ENCODE peak calls at places on chromosome 21, in four cellular contexts. E is body of pancreas, L is hepatocyte, D is fibroblast of pulmonary artery. N is an unnamed sample.

GRCh38 chr21:43274022-43274945 is 105.5 kb downstream of the CRYAA start:
- DNase-seq in E (no peak), L (peak), D (no peak), N (no peak)

GRCh38 chr21:34612056-34612455 is 2.9 kb downstream of the RCAN1 start:
- DNase-seq in E (no peak), L (no peak), D (no peak), N (no peak)

GRCh38 chr21:43204638-43205037 is 35.8 kb downstream of the CRYAA start:
- DNase-seq in E (no peak), L (no peak), D (no peak), N (no peak)

GRCh38 chr21:28239345-28239744 is 753.3 kb downstream of the LTN1 start:
- DNase-seq in E (peak), L (no peak), D (no peak), N (no peak)

GRCh38 chr21:42298237-42298636 is 17.0 kb downstream of the TFF3 start:
- DNase-seq in E (no peak), L (peak), D (no peak), N (peak)

GRCh38 chr21:41926068-41926806 is 27.6 kb downstream of the C2CD2 start:
- DNase-seq in E (peak), L (peak), D (peak), N (peak)

GRCh38 chr21:39125752-39126485 is 57.3 kb downstream of the PSMG1 start:
- DNase-seq in E (peak), L (peak), D (peak), N (peak)

GRCh38 chr21:16125274-16125673 is 395.5 kb downstream of the USP25 start:
- DNase-seq in E (no peak), L (no peak), D (no peak), N (no peak)

GRCh38 chr21:43703068-43703880 is 15.7 kb upstream of the PDXK start:
- DNase-seq in E (peak), L (peak), D (peak), N (no peak)

GRCh38 chr21:46079357-46080170 is 18.3 kb upstream of the COL6A2 start:
- DNase-seq in E (no peak), L (peak), D (peak), N (no peak)

GRCh38 chr21:43207043-43207315 is 38.2 kb downstream of the CRYAA start:
- DNase-seq in E (no peak), L (no peak), D (no peak), N (no peak)

N was measured in MCF 10A.